ENCODE peak calls at places on chromosomes 11 and 22, in nine cellular contexts. U is PC-9, H is left ventricle myocardium inferior, A is transverse colon, L is left lung, P is ovary, E is lower lobe of right lung, I is body of pancreas, K is psoas muscle. M is an unnamed sample. For H3K27me3, the result is how much of the 10 kb centered on the place peaks cover.

GRCh38 chr11:110972640-110973039 is 260.4 kb upstream of the ARHGAP20 start:
- DNase-seq in K (no peak), I (peak), A (no peak), P (no peak), E (no peak), H (no peak), U (no peak), L (no peak), M (no peak)

GRCh38 chr11:65206901-65207300 is 25.2 kb downstream of the CAPN1 start:
- DNase-seq in A (no peak), I (no peak), K (no peak), P (no peak), E (no peak), L (no peak), U (no peak), H (no peak), M (no peak)

GRCh38 chr11:1863352-1864215 is 10.7 kb downstream of the LSP1 start:
- DNase-seq in A (peak), L (peak), I (peak), E (peak), P (peak), K (peak), H (peak), U (peak), M (no peak)

GRCh38 chr11:16812274-16812673 is 73.8 kb downstream of the C11orf58 start:
- DNase-seq in A (no peak), U (no peak), I (no peak), E (no peak), L (no peak), P (no peak), H (no peak), K (no peak), M (no peak)

GRCh38 chr11:112769170-112769569 is 192.1 kb upstream of the NCAM1 start:
- DNase-seq in E (no peak), U (no peak), A (no peak), L (no peak), I (no peak), K (peak), H (no peak), P (no peak), M (no peak)

GRCh38 chr11:46100670-46101069 is 20.6 kb downstream of the PHF21A start:
- DNase-seq in H (no peak), L (no peak), I (no peak), A (no peak), P (no peak), K (no peak), U (no peak), E (no peak), M (no peak)

GRCh38 chr11:113240790-113241189 is 73.6 kb upstream of the TTC12 start:
- DNase-seq in I (no peak), E (no peak), H (no peak), L (no peak), U (no peak), A (no peak), P (no peak), K (no peak), M (no peak)

GRCh38 chr11:36098046-36098445 is 154.2 kb downstream of the LDLRAD3 start:
- DNase-seq in A (no peak), E (no peak), I (no peak), H (peak), L (no peak), K (no peak), P (no peak), U (no peak), M (no peak)

GRCh38 chr11:17744151-17744940 is 9.8 kb downstream of the KCNC1 start:
- DNase-seq in U (no peak), I (no peak), E (no peak), H (no peak), K (no peak), L (peak), A (no peak), P (no peak), M (no peak)

GRCh38 chr22:37538590-37539357 is 19.6 kb upstream of the CARD10 start:
- DNase-seq in P (peak), H (peak), I (peak), E (peak), L (peak), U (peak), K (peak), A (peak), M (peak)

GRCh38 chr22:44384981-44385610 is 72.3 kb upstream of the SHISAL1 start:
- DNase-seq in P (no peak), U (no peak), E (peak), K (peak), A (no peak), I (no peak), L (peak), H (no peak), M (no peak)

GRCh38 chr11:2525166-2525861 is 80.5 kb downstream of the KCNQ1 start:
- DNase-seq in I (no peak), U (no peak), E (peak), L (peak), P (peak), H (peak), K (peak), A (peak), M (no peak)

GRCh38 chr11:131478341-131478740 is 107.9 kb downstream of the NTM start:
- DNase-seq in E (no peak), A (no peak), H (no peak), I (no peak), P (no peak), K (no peak), L (no peak), U (no peak), M (no peak)

GRCh38 chr11:88300888-88301477 is 36.6 kb downstream of the CTSC start:
- DNase-seq in P (no peak), L (no peak), E (no peak), A (no peak), U (no peak), K (no peak), H (no peak), I (no peak), M (no peak)
- H3K27ac ChIP-seq in P (no peak), L (peak), E (peak), A (peak), U (no peak), K (no peak), H (no peak), I (no peak), M (no peak)

GRCh38 chr11:58958500-58958899 is 19.2 kb downstream of the GLYATL1 start:
- DNase-seq in A (peak), K (no peak), E (no peak), U (no peak), P (no peak), H (no peak), I (peak), L (no peak), M (no peak)
- TF ChIP-seq CTCF in A (peak), K (peak), E (peak), U (peak), P (no peak), H (peak), I (peak), L (peak), M (peak)

DNA sequence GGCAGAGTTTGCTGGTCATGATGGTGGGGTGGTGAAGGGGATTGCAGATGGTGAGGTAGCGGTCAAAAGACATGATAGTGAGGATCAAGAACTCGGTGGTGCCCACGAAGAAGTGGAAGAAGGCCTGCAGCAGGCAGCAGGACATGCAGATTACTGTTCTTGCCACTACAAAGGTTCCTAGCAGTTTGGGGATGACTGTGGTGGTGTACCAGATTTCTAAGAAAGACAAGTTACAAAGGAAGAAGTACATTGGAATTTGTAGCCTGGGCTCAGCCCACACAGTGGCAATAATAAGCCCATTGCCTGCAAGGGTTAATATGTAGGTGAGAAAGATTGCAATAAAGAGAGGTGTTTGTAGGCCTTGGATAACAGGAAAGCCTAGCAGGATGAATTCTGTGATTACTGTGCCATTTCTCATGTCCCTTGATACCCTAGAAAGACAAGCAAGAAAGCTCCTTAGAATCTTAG is at the start of gene OR6X1:
- DNase-seq in E (no peak), H (no peak), L (no peak), I (no peak), A (no peak), K (no peak), U (no peak), P (no peak), M (no peak)
- H3K27me3 ChIP-seq in E (under half), H (under half), L (under half), I (under half), A (under half), K (under half), U (half or more), P (under half), M (under half)

GRCh38 chr11:33959855-33960400 is 68.1 kb upstream of the LMO2 start:
- DNase-seq in H (no peak), U (no peak), P (no peak), E (no peak), L (no peak), I (no peak), A (no peak), K (no peak), M (no peak)

GRCh38 chr11:33967451-33967850 is 75.6 kb upstream of the LMO2 start:
- DNase-seq in K (no peak), H (no peak), U (no peak), E (no peak), A (no peak), I (no peak), P (no peak), L (no peak), M (no peak)

GRCh38 chr11:33970984-33971466 is 79.1 kb upstream of the LMO2 start:
- DNase-seq in H (no peak), L (no peak), I (peak), E (no peak), U (peak), K (peak), A (peak), P (no peak), M (no peak)

DNA sequence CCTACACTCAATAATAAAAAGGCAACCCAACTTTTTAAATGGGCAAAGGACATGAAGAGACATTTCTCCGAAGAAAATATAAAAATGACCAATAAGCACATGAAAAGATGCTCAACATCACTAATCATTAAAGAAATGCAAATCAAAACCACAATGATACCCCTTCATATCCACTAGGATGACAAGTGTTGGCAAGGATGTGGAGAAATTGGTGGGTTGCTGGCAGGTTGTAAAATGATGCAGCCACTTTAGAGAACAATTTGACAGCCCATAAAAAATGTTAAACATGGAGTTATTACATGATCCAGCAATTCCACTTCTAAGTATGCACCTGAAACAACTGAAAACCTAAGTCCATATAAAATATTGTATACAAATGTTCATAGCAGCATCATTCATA is 73.2 kb upstream of the LMO2 start:
- DNase-seq in I (no peak), P (no peak), K (no peak), E (no peak), U (no peak), L (no peak), A (no peak), H (no peak), M (no peak)
- H3K27ac ChIP-seq in I (no peak), P (no peak), K (no peak), E (no peak), U (no peak), L (no peak), A (no peak), H (no peak), M (no peak)

DNA sequence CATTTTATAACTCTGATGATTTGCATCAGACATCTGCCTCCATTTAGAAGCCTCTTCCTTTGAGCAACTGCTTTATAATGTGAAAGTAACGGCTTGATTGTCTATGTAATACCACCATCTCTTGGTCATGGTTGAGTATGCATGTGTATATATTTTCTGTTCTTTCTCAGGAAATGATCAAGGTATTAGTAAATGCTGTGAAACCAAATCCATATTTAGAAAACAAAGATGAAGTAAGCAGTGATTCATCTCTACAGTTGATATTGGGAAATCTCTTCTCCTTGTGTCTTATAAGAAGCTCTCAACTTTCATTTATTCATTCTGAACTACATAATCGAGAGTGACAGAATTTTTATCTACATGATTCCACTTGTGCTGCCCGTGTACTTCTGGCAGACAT is 104.6 kb upstream of the ANO3 start:
- DNase-seq in A (no peak), I (no peak), P (no peak), L (no peak), E (no peak), H (no peak), U (no peak), K (no peak), M (no peak)
- TF ChIP-seq CTCF in A (peak), I (peak), P (peak), L (peak), E (peak), H (peak), U (peak), K (peak), M (no peak)

GRCh38 chr11:82757660-82758301 is 24.1 kb upstream of the FAM181B start:
- DNase-seq in A (no peak), L (no peak), E (no peak), P (no peak), I (no peak), K (no peak), U (no peak), H (no peak), M (no peak)
- H3K27me3 ChIP-seq in A (under half), L (under half), E (under half), P (under half), I (under half), K (under half), U (under half), H (under half), M (under half)

GRCh38 chr11:95507794-95508193 is 276.8 kb upstream of the SESN3 start:
- DNase-seq in E (no peak), A (no peak), U (no peak), K (no peak), L (no peak), P (no peak), H (no peak), I (no peak), M (no peak)
- H3K27ac ChIP-seq in E (no peak), A (no peak), U (no peak), K (no peak), L (no peak), P (no peak), H (peak), I (no peak), M (no peak)

GRCh38 chr11:66327171-66328035 is 8.8 kb downstream of the RIN1 start:
- DNase-seq in E (no peak), P (no peak), U (no peak), H (no peak), I (no peak), L (peak), K (peak), A (no peak), M (no peak)
- TF ChIP-seq CTCF in E (no peak), P (no peak), U (no peak), H (no peak), I (no peak), L (no peak), K (no peak), A (no peak), M (no peak)

GRCh38 chr22:22154068-22154467 is 90.5 kb upstream of the VPREB1 start:
- DNase-seq in L (no peak), H (no peak), P (no peak), A (no peak), I (no peak), U (no peak), E (no peak), K (no peak), M (no peak)

GRCh38 chr22:22148905-22149304 is 95.7 kb upstream of the VPREB1 start:
- DNase-seq in L (no peak), I (no peak), U (no peak), P (no peak), E (no peak), K (no peak), H (no peak), A (no peak), M (no peak)

GRCh38 chr22:22155607-22156006 is 89.0 kb upstream of the VPREB1 start:
- DNase-seq in L (no peak), A (no peak), I (no peak), U (no peak), K (no peak), E (no peak), H (no peak), P (no peak), M (no peak)

GRCh38 chr22:22151308-22151707 is 93.3 kb upstream of the VPREB1 start:
- DNase-seq in H (no peak), A (no peak), L (no peak), E (no peak), P (no peak), K (no peak), U (no peak), I (no peak), M (no peak)

GRCh38 chr22:22150457-22150856 is 94.1 kb upstream of the VPREB1 start:
- DNase-seq in A (no peak), U (no peak), L (no peak), K (no peak), E (no peak), P (no peak), H (no peak), I (no peak), M (no peak)
- H3K27me3 ChIP-seq in A (half or more), U (half or more), L (under half), K (under half), E (half or more), P (under half), H (half or more), I (under half), M (under half)